ENCODE peak calls at places on chromosome 21, in six cellular contexts. X, C, T, Y, G and F are unnamed samples.

GRCh38 chr21:44943686-44944550 is 4.1 kb downstream of the SLX9 start:
- DNase-seq in C (no peak), X (no peak), Y (no peak), T (no peak), G (no peak), F (no peak)

GRCh38 chr21:14457762-14458161 is 74.8 kb upstream of the HSPA13 start:
- DNase-seq in Y (no peak), X (no peak), C (no peak), T (no peak), G (no peak), F (no peak)

GRCh38 chr21:16908087-16908486 is 604.8 kb upstream of the CXADR start:
- DNase-seq in X (no peak), G (no peak), Y (no peak), C (no peak), T (no peak), F (no peak)

GRCh38 chr21:29382029-29382654 is 83.4 kb downstream of the BACH1 start:
- DNase-seq in X (no peak), G (peak; percentile 24), T (no peak), Y (no peak), C (no peak), F (no peak)

GRCh38 chr21:42518216-42518615 is 4.6 kb downstream of the SLC37A1 start:
- DNase-seq in C (no peak), T (no peak), Y (no peak), X (no peak), G (peak; percentile 40), F (no peak)

GRCh38 chr21:31198575-31198974 is 145.5 kb downstream of the TIAM1 start:
- DNase-seq in G (peak; percentile 54), Y (no peak), X (no peak), C (peak; percentile 47), T (no peak), F (peak; percentile 48)

GRCh38 chr21:41211041-41211426 is 43.1 kb downstream of the BACE2 start:
- DNase-seq in G (no peak), X (no peak), C (no peak), T (no peak), Y (no peak), F (no peak)

GRCh38 chr21:36719614-36720013 is 20.7 kb downstream of the SIM2 start:
- DNase-seq in C (no peak), X (no peak), G (no peak), Y (no peak), T (no peak), F (no peak)

GRCh38 chr21:33206771-33207290 is 22.9 kb upstream of the IFNAR2 start:
- DNase-seq in X (no peak), T (no peak), G (no peak), Y (no peak), C (no peak), F (no peak)

GRCh38 chr21:36489103-36489785 is 9.3 kb upstream of the CLDN14 start:
- DNase-seq in T (no peak), C (no peak), X (no peak), G (no peak), Y (no peak), F (no peak)

GRCh38 chr21:44374601-44375280 is 21.3 kb downstream of the TRPM2 start:
- DNase-seq in X (no peak), C (no peak), Y (no peak), G (no peak), T (no peak), F (no peak)

GRCh38 chr21:45900034-45900868 is 81.3 kb upstream of the COL6A1 start:
- DNase-seq in C (no peak), X (no peak), G (no peak), Y (no peak), T (no peak), F (no peak)

GRCh38 chr21:42395910-42396625 is at the start of gene TMPRSS3:
- DNase-seq in Y (no peak), C (no peak), T (no peak), G (no peak), X (no peak), F (no peak)

GRCh38 chr21:43923391-43923790 is 58.4 kb downstream of the AGPAT3 start:
- DNase-seq in C (peak; percentile 16), X (no peak), T (no peak), Y (no peak), G (no peak), F (no peak)

GRCh38 chr21:45979141-45979631 is 2.4 kb upstream of the COL6A1 start:
- DNase-seq in C (no peak), X (no peak), T (no peak), G (no peak), Y (no peak), F (no peak)

GRCh38 chr21:16536661-16537359 is 807.0 kb downstream of the USP25 start:
- DNase-seq in C (no peak), G (peak; percentile 71), Y (no peak), X (no peak), T (no peak), F (no peak)

GRCh38 chr21:27807596-27807995 is 840.7 kb upstream of the ADAMTS5 start:
- DNase-seq in Y (no peak), C (no peak), X (no peak), G (no peak), T (no peak), F (no peak)

GRCh38 chr21:38477241-38477640 is 21.0 kb downstream of the ERG start:
- DNase-seq in Y (no peak), X (no peak), T (no peak), G (peak; percentile 76), C (no peak), F (no peak)

GRCh38 chr21:34724131-34724856 is 55.5 kb downstream of the CLIC6 start:
- DNase-seq in T (no peak), Y (no peak), X (no peak), G (no peak), C (no peak), F (no peak)

GRCh38 chr21:36430841-36431240 is 45.6 kb downstream of the CHAF1B start:
- DNase-seq in C (no peak), T (no peak), G (peak; percentile 62), Y (no peak), X (no peak), F (no peak)

GRCh38 chr21:20814090-20814489 is 184.1 kb upstream of the NCAM2 start:
- DNase-seq in C (no peak), G (no peak), T (no peak), Y (no peak), X (no peak), F (no peak)

GRCh38 chr21:26115346-26115745 is 55.2 kb downstream of the APP start:
- DNase-seq in Y (no peak), T (no peak), C (no peak), X (no peak), G (peak; percentile 87), F (peak; percentile 62)

GRCh38 chr21:27246741-27247140 is 279.9 kb upstream of the ADAMTS5 start:
- DNase-seq in Y (no peak), T (no peak), X (no peak), C (no peak), G (no peak), F (no peak)

GRCh38 chr21:36783612-36784383 is 84.9 kb downstream of the SIM2 start:
- DNase-seq in T (no peak), C (no peak), G (peak; percentile 19), X (no peak), Y (no peak), F (no peak)

GRCh38 chr21:46113497-46114176 is 15.7 kb downstream of the COL6A2 start:
- DNase-seq in G (no peak), X (no peak), Y (no peak), C (no peak), T (no peak), F (no peak)

GRCh38 chr21:32888971-32889370 is 117.4 kb upstream of the PAXBP1 start:
- DNase-seq in C (no peak), X (no peak), Y (no peak), G (no peak), T (no peak), F (no peak)

GRCh38 chr21:44423312-44423821 is 31.9 kb upstream of the LRRC3 start:
- DNase-seq in Y (no peak), G (no peak), T (no peak), C (no peak), X (no peak), F (no peak)

GRCh38 chr21:26843912-26844257 is 1.3 kb downstream of the ADAMTS1 start:
- DNase-seq in X (no peak), G (peak; percentile 39), Y (no peak), C (no peak), T (no peak), F (no peak)

GRCh38 chr21:42063578-42064521 is 7.3 kb upstream of the UMODL1 start:
- DNase-seq in Y (no peak), C (no peak), T (peak; percentile 48), G (no peak), X (peak; percentile 42), F (no peak)

GRCh38 chr21:35933466-35933865 is 126.9 kb downstream of the SETD4 start:
- DNase-seq in T (no peak), Y (no peak), C (peak; percentile 61), G (peak; percentile 89), X (no peak), F (peak; percentile 37)

GRCh38 chr21:32994305-32994704 is 31.4 kb upstream of the OLIG2 start:
- DNase-seq in C (no peak), G (peak; percentile 38), Y (no peak), T (no peak), X (no peak), F (peak; percentile 9)

GRCh38 chr21:25080706-25081495 is 526.4 kb downstream of the MRPL39 start:
- DNase-seq in C (no peak), Y (no peak), X (no peak), G (no peak), T (no peak), F (no peak)

GRCh38 chr21:33643658-33644311 is 1.5 kb downstream of the ITSN1 start:
- DNase-seq in X (no peak), Y (no peak), C (no peak), G (peak; percentile 29), T (no peak), F (no peak)

GRCh38 chr21:42009831-42010506 is at the start of gene ZBTB21:
- DNase-seq in Y (peak; percentile 97), T (peak; percentile 98), X (peak; percentile 98), G (peak; percentile 98), C (peak; percentile 96), F (peak; percentile 83)

GRCh38 chr21:28669331-28669730 is 323.3 kb downstream of the LTN1 start:
- DNase-seq in G (no peak), Y (no peak), X (no peak), C (no peak), T (no peak), F (no peak)

GRCh38 chr21:44485254-44485793 is 30.0 kb downstream of the LRRC3 start:
- DNase-seq in Y (no peak), C (peak; percentile 8), X (peak; percentile 42), G (no peak), T (peak; percentile 20), F (no peak)

GRCh38 chr21:14361958-14362357 is 21.0 kb downstream of the HSPA13 start:
- DNase-seq in G (peak; percentile 36), X (no peak), C (peak; percentile 4), Y (no peak), T (no peak), F (no peak)

GRCh38 chr21:32411366-32412161 is 942 bp upstream of the EVA1C start:
- DNase-seq in T (peak; percentile 53), G (peak; percentile 79), X (peak; percentile 55), C (peak; percentile 34), Y (peak; percentile 19), F (no peak)